ENCODE peak calls at places on chromosomes 13 and 19, in eight cellular contexts. One of them, this sample, is unnamed.

GRCh38 chr13:113864303-113864890 is 521 bp upstream of the GAS6 start:
- DNase-seq in heart right ventricle: no peak
- DNase-seq in A549: no peak
- DNase-seq in GM23248: peak; percentile 53
- DNase-seq in upper lobe of right lung: no peak
- DNase-seq in effector memory CD4-positive, alpha-beta T cell: no peak
- DNase-seq in astrocyte: no peak
- DNase-seq in PC-3: no peak
- DNase-seq in this sample: no peak

GRCh38 chr13:77820431-77821149 is 98.0 kb downstream of the EDNRB start:
- DNase-seq in effector memory CD4-positive, alpha-beta T cell: no peak
- DNase-seq in PC-3: peak; percentile 8
- DNase-seq in heart right ventricle: no peak
- DNase-seq in astrocyte: no peak
- DNase-seq in upper lobe of right lung: no peak
- DNase-seq in GM23248: no peak
- DNase-seq in A549: no peak
- DNase-seq in this sample: no peak

GRCh38 chr13:103002279-103002678 is 63.9 kb downstream of the SLC10A2 start:
- DNase-seq in GM23248: no peak
- DNase-seq in heart right ventricle: no peak
- DNase-seq in upper lobe of right lung: no peak
- DNase-seq in PC-3: no peak
- DNase-seq in astrocyte: no peak
- DNase-seq in effector memory CD4-positive, alpha-beta T cell: no peak
- DNase-seq in A549: no peak
- DNase-seq in this sample: no peak

GRCh38 chr13:42176286-42176685 is 95.7 kb upstream of the AKAP11 start:
- DNase-seq in effector memory CD4-positive, alpha-beta T cell: no peak
- DNase-seq in astrocyte: no peak
- DNase-seq in GM23248: no peak
- DNase-seq in A549: no peak
- DNase-seq in PC-3: no peak
- DNase-seq in upper lobe of right lung: no peak
- DNase-seq in heart right ventricle: no peak
- DNase-seq in this sample: no peak

GRCh38 chr13:50693755-50694154 is 149.7 kb downstream of the DLEU7 start:
- DNase-seq in effector memory CD4-positive, alpha-beta T cell: no peak
- DNase-seq in upper lobe of right lung: no peak
- DNase-seq in heart right ventricle: peak; percentile 62
- DNase-seq in A549: no peak
- DNase-seq in PC-3: no peak
- DNase-seq in GM23248: peak; percentile 67
- DNase-seq in astrocyte: peak; percentile 72
- DNase-seq in this sample: no peak

GRCh38 chr13:109835321-109835720 is 48.9 kb upstream of the IRS2 start:
- DNase-seq in heart right ventricle: no peak
- DNase-seq in PC-3: no peak
- DNase-seq in astrocyte: peak; percentile 14
- DNase-seq in A549: no peak
- DNase-seq in effector memory CD4-positive, alpha-beta T cell: no peak
- DNase-seq in GM23248: no peak
- DNase-seq in upper lobe of right lung: no peak
- DNase-seq in this sample: no peak

GRCh38 chr19:5103061-5103701 is 134.3 kb downstream of the KDM4B start:
- DNase-seq in heart right ventricle: peak; percentile 70
- DNase-seq in GM23248: peak; percentile 11
- DNase-seq in PC-3: no peak
- DNase-seq in upper lobe of right lung: no peak
- DNase-seq in effector memory CD4-positive, alpha-beta T cell: no peak
- DNase-seq in A549: no peak
- DNase-seq in astrocyte: peak; percentile 57
- DNase-seq in this sample: peak; percentile 32

GRCh38 chr19:36573948-36574726 is 1.0 kb upstream of the ZNF529 start:
- DNase-seq in astrocyte: peak; percentile 43
- DNase-seq in GM23248: peak; percentile 62
- DNase-seq in PC-3: peak; percentile 1
- DNase-seq in heart right ventricle: no peak
- DNase-seq in A549: no peak
- DNase-seq in effector memory CD4-positive, alpha-beta T cell: no peak
- DNase-seq in upper lobe of right lung: no peak
- DNase-seq in this sample: no peak

GRCh38 chr13:47085346-47085745 is 188.5 kb upstream of the HTR2A start:
- DNase-seq in upper lobe of right lung: no peak
- DNase-seq in heart right ventricle: no peak
- DNase-seq in GM23248: peak; percentile 73
- DNase-seq in A549: no peak
- DNase-seq in astrocyte: peak; percentile 20
- DNase-seq in effector memory CD4-positive, alpha-beta T cell: no peak
- DNase-seq in PC-3: peak; percentile 37
- DNase-seq in this sample: no peak

GRCh38 chr19:18479964-18480723 is 41.7 kb downstream of the ELL start:
- DNase-seq in astrocyte: peak; percentile 59
- DNase-seq in PC-3: no peak
- DNase-seq in effector memory CD4-positive, alpha-beta T cell: no peak
- DNase-seq in upper lobe of right lung: peak; percentile 81
- DNase-seq in GM23248: peak; percentile 83
- DNase-seq in A549: no peak
- DNase-seq in heart right ventricle: no peak
- DNase-seq in this sample: peak; percentile 72

GRCh38 chr19:38644719-38645118 is 2.7 kb upstream of the ACTN4 start:
- DNase-seq in PC-3: peak; percentile 52
- DNase-seq in heart right ventricle: no peak
- DNase-seq in astrocyte: no peak
- DNase-seq in upper lobe of right lung: no peak
- DNase-seq in effector memory CD4-positive, alpha-beta T cell: no peak
- DNase-seq in A549: peak; percentile 81
- DNase-seq in GM23248: no peak
- DNase-seq in this sample: no peak

GRCh38 chr13:52646967-52647366 is 4.7 kb downstream of the HNRNPA1L2 start:
- DNase-seq in upper lobe of right lung: no peak
- DNase-seq in effector memory CD4-positive, alpha-beta T cell: no peak
- DNase-seq in GM23248: no peak
- DNase-seq in astrocyte: no peak
- DNase-seq in A549: no peak
- DNase-seq in PC-3: no peak
- DNase-seq in heart right ventricle: no peak
- DNase-seq in this sample: no peak

GRCh38 chr19:39246951-39247669 is 1.5 kb downstream of the IFNL4 start:
- DNase-seq in A549: no peak
- DNase-seq in upper lobe of right lung: peak; percentile 68
- DNase-seq in astrocyte: no peak
- DNase-seq in GM23248: peak; percentile 47
- DNase-seq in effector memory CD4-positive, alpha-beta T cell: no peak
- DNase-seq in PC-3: no peak
- DNase-seq in heart right ventricle: no peak
- DNase-seq in this sample: no peak

GRCh38 chr19:18948075-18948975 is 7.3 kb upstream of the HOMER3 start:
- DNase-seq in effector memory CD4-positive, alpha-beta T cell: no peak
- DNase-seq in GM23248: no peak
- DNase-seq in A549: no peak
- DNase-seq in astrocyte: no peak
- DNase-seq in upper lobe of right lung: no peak
- DNase-seq in PC-3: peak; percentile 0
- DNase-seq in heart right ventricle: no peak
- DNase-seq in this sample: no peak

GRCh38 chr19:18425515-18426415 is 6.6 kb downstream of the SSBP4 start:
- DNase-seq in PC-3: no peak
- DNase-seq in GM23248: peak; percentile 93
- DNase-seq in astrocyte: peak; percentile 47
- DNase-seq in heart right ventricle: peak; percentile 75
- DNase-seq in A549: no peak
- DNase-seq in upper lobe of right lung: no peak
- DNase-seq in effector memory CD4-positive, alpha-beta T cell: no peak
- DNase-seq in this sample: no peak

GRCh38 chr13:20609145-20609544 is 42.2 kb downstream of the IFT88 start:
- DNase-seq in effector memory CD4-positive, alpha-beta T cell: no peak
- DNase-seq in heart right ventricle: no peak
- DNase-seq in astrocyte: peak; percentile 80
- DNase-seq in A549: no peak
- DNase-seq in PC-3: peak; percentile 70
- DNase-seq in upper lobe of right lung: no peak
- DNase-seq in GM23248: peak; percentile 87
- DNase-seq in this sample: no peak

GRCh38 chr13:21012841-21013681 is 48.3 kb downstream of the LATS2 start:
- DNase-seq in GM23248: peak; percentile 53
- DNase-seq in upper lobe of right lung: peak; percentile 18
- DNase-seq in PC-3: no peak
- DNase-seq in astrocyte: peak; percentile 41
- DNase-seq in heart right ventricle: no peak
- DNase-seq in effector memory CD4-positive, alpha-beta T cell: no peak
- DNase-seq in A549: no peak
- DNase-seq in this sample: no peak

GRCh38 chr19:43789029-43789428 is 8.3 kb upstream of the KCNN4 start:
- DNase-seq in GM23248: peak; percentile 70
- DNase-seq in effector memory CD4-positive, alpha-beta T cell: no peak
- DNase-seq in PC-3: peak; percentile 44
- DNase-seq in heart right ventricle: no peak
- DNase-seq in upper lobe of right lung: no peak
- DNase-seq in astrocyte: peak; percentile 29
- DNase-seq in A549: peak; percentile 42
- DNase-seq in this sample: no peak

DNA sequence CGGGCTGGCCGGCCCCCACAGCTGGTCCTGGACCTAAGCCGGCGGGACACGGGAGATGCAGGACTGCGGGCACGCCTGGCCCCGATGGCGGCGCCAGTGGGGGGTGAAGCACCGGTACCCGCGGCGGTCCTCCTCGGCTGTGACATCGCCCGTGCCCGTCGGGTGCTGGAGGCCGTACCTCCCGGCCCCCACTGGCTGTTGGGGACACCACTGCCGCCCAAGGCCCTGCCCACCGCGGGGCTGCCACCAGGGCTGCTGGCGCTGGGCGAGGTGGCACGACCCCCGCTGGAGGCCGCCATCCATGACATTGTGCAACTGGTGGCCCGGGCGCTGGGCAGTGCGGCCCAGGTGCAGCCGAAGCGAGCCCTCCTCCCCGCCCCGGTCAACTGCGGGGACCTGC is 3.1 kb downstream of the GRIN3B start:
- DNase-seq in upper lobe of right lung: no peak
- DNase-seq in effector memory CD4-positive, alpha-beta T cell: no peak
- DNase-seq in astrocyte: no peak
- DNase-seq in A549: no peak
- DNase-seq in PC-3: no peak
- DNase-seq in GM23248: no peak
- DNase-seq in heart right ventricle: no peak
- DNase-seq in this sample: no peak
- H3K4me1 ChIP-seq in upper lobe of right lung: peaks cover 10% of the 10 kb centered on the region
- H3K4me1 ChIP-seq in effector memory CD4-positive, alpha-beta T cell: peaks cover 14% of the 10 kb centered on the region
- H3K4me1 ChIP-seq in astrocyte: no peaks in the 10 kb centered on the region
- H3K4me1 ChIP-seq in A549: peaks cover 10% of the 10 kb centered on the region
- H3K4me1 ChIP-seq in PC-3: no peaks in the 10 kb centered on the region
- H3K4me1 ChIP-seq in GM23248: no peaks in the 10 kb centered on the region
- H3K4me1 ChIP-seq in heart right ventricle: peaks cover 7% of the 10 kb centered on the region
- H3K4me1 ChIP-seq in this sample: no peaks in the 10 kb centered on the region

DNA sequence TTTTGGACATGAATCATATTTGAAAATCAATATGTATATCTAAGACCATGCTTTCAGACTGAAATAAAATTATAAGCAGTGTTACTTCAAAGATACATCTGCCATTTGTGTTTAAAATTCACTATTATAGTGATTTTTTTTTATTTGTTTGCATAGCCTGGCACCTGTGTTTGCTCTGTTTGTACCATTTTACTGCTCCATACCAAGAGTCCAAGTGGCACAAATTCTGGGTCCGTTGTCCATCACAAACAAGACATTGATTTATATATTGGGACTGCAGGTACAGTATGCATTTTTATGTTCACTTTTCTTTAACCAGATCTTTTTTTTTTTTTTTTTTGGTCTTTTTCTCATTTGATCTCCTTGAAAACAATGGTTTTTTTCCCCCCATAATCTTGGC is 6.7 kb upstream of the GPR183 start:
- DNase-seq in PC-3: no peak
- DNase-seq in GM23248: no peak
- DNase-seq in upper lobe of right lung: no peak
- DNase-seq in heart right ventricle: no peak
- DNase-seq in effector memory CD4-positive, alpha-beta T cell: no peak
- DNase-seq in astrocyte: no peak
- DNase-seq in A549: no peak
- DNase-seq in this sample: no peak
- H3K4me1 ChIP-seq in PC-3: peaks cover 16% of the 10 kb centered on the region
- H3K4me1 ChIP-seq in GM23248: peaks cover 53% of the 10 kb centered on the region
- H3K4me1 ChIP-seq in upper lobe of right lung: peaks cover 23% of the 10 kb centered on the region
- H3K4me1 ChIP-seq in heart right ventricle: peaks cover 29% of the 10 kb centered on the region
- H3K4me1 ChIP-seq in effector memory CD4-positive, alpha-beta T cell: peaks cover 71% of the 10 kb centered on the region
- H3K4me1 ChIP-seq in astrocyte: peaks cover 50% of the 10 kb centered on the region
- H3K4me1 ChIP-seq in A549: peaks cover 12% of the 10 kb centered on the region
- H3K4me1 ChIP-seq in this sample: peaks cover 28% of the 10 kb centered on the region

DNA sequence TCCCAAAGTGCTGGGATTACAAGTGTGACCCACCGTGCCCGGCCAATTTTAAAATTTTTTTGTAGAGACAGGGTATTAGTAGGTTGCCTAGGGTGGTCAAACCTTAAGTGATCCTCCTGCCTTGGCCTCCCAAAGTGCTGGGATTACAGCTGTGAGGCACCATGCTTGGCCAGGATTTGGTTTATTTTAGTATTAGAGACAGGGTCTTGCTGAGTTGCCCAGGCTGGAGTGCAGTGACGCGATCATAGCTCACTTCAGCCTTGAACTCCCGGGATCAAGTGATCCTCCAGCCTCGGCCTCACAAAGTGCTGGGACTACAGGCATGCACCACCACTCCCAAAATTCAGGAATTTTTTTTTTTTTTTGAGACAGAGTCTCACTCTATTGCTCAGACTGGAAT is 5.4 kb upstream of the ZNF414 start:
- DNase-seq in upper lobe of right lung: no peak
- DNase-seq in effector memory CD4-positive, alpha-beta T cell: no peak
- DNase-seq in GM23248: no peak
- DNase-seq in heart right ventricle: no peak
- DNase-seq in astrocyte: no peak
- DNase-seq in A549: no peak
- DNase-seq in PC-3: no peak
- DNase-seq in this sample: no peak
- H3K4me1 ChIP-seq in upper lobe of right lung: peaks cover 25% of the 10 kb centered on the region
- H3K4me1 ChIP-seq in effector memory CD4-positive, alpha-beta T cell: peaks cover 40% of the 10 kb centered on the region
- H3K4me1 ChIP-seq in GM23248: peaks cover 10% of the 10 kb centered on the region
- H3K4me1 ChIP-seq in heart right ventricle: peaks cover 11% of the 10 kb centered on the region
- H3K4me1 ChIP-seq in astrocyte: no peaks in the 10 kb centered on the region
- H3K4me1 ChIP-seq in A549: peaks cover 3% of the 10 kb centered on the region
- H3K4me1 ChIP-seq in PC-3: no peaks in the 10 kb centered on the region
- H3K4me1 ChIP-seq in this sample: peaks cover 10% of the 10 kb centered on the region

DNA sequence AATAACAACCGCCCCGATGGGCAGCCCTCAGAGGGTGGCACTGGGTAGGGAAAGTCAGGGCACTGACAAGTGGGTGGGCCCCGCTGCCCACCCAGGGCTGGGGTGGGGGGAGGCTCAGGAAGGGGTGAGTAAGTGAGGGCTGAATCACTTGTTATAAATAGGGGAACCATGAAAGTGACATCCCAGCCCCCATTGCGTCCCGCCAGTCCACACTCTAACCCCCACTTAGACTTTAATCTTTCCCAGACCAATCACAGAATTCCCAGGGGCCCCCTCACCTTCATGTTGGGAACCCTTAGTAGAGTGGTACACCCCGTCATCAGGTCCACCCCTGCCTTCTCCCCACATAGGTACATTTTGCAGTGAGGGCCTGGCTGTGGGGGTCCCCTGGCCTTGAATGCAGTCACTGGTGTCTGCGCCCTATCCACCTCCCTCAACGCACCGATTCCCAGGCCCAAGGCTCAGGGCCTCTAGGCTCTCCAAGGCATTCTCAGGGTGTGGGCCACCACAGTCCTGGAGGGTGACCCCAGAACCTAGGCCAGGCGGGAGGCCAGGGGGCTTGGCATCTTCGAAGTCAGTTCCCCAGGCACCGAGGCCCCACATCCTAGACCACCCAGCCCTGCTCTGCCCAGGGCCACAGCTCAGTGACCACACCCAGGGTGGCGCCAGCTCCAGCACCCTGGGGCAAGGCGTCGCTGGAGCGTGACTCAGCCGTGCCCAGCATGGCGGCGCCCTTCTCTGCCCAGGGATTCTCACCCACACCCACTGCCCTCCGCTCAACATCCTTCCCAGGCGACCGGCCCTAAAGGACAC is 36.8 kb upstream of the NANOS3 start:
- DNase-seq in GM23248: peak; percentile 94
- DNase-seq in upper lobe of right lung: peak; percentile 84
- DNase-seq in astrocyte: no peak
- DNase-seq in A549: peak; percentile 66
- DNase-seq in PC-3: peak; percentile 95
- DNase-seq in effector memory CD4-positive, alpha-beta T cell: no peak
- DNase-seq in heart right ventricle: peak; percentile 68
- DNase-seq in this sample: no peak
- H3K4me1 ChIP-seq in GM23248: peaks cover 37% of the 10 kb centered on the region
- H3K4me1 ChIP-seq in upper lobe of right lung: peaks cover 58% of the 10 kb centered on the region
- H3K4me1 ChIP-seq in astrocyte: peaks cover 48% of the 10 kb centered on the region
- H3K4me1 ChIP-seq in A549: peaks cover 57% of the 10 kb centered on the region
- H3K4me1 ChIP-seq in PC-3: peaks cover 64% of the 10 kb centered on the region
- H3K4me1 ChIP-seq in effector memory CD4-positive, alpha-beta T cell: peaks cover 87% of the 10 kb centered on the region
- H3K4me1 ChIP-seq in heart right ventricle: peaks cover 59% of the 10 kb centered on the region
- H3K4me1 ChIP-seq in this sample: no peaks in the 10 kb centered on the region

This sample was measured in tibial nerve.